ENCODE peak calls at places on chromosomes 12 and 14, in six cellular contexts. W is uterus, V is ovary, O is mammary epithelial cell, U is right atrium auricular region, D is right lobe of liver. X is an unnamed sample. For H3K36me3, the result is how much of the 10 kb centered on the place peaks cover.

GRCh38 chr12:65522956-65523857 is 244.7 kb downstream of the MSRB3 start:
- DNase-seq in W (peak), V (no peak), O (no peak), U (no peak), D (no peak), X (no peak)

GRCh38 chr12:4174417-4174816 is 99.1 kb upstream of the CCND2 start:
- DNase-seq in W (no peak), V (no peak), O (no peak), U (no peak), D (no peak), X (no peak)

GRCh38 chr14:30115756-30116155 is 188.1 kb upstream of the PRKD1 start:
- DNase-seq in W (no peak), V (no peak), O (no peak), U (no peak), D (no peak), X (no peak)

GRCh38 chr14:22560638-22561365 is 28.2 kb downstream of the DAD1 start:
- DNase-seq in W (no peak), V (no peak), O (no peak), U (no peak), D (no peak), X (no peak)

GRCh38 chr12:43789941-43790340 is 16.2 kb downstream of the TWF1 start:
- DNase-seq in W (no peak), V (no peak), O (no peak), U (no peak), D (no peak), X (peak)

GRCh38 chr14:52314521-52315354 is 626 bp downstream of the PTGER2 start:
- DNase-seq in W (peak), V (peak), O (peak), U (no peak), D (peak), X (no peak)

GRCh38 chr12:57095440-57095839 is 6.5 kb downstream of the NAB2 start:
- DNase-seq in W (no peak), V (no peak), O (no peak), U (no peak), D (no peak), X (no peak)

GRCh38 chr12:75661927-75662326 is 150.5 kb upstream of the KRR1 start:
- DNase-seq in W (no peak), V (no peak), O (no peak), U (no peak), D (no peak), X (no peak)

GRCh38 chr14:65382586-65382985 is 29.9 kb upstream of the FUT8 start:
- DNase-seq in W (no peak), V (no peak), O (no peak), U (no peak), D (no peak), X (no peak)

GRCh38 chr14:33210304-33210703 is 271.6 kb downstream of the NPAS3 start:
- DNase-seq in W (no peak), V (no peak), O (no peak), U (no peak), D (no peak), X (peak)

GRCh38 chr12:127750076-127750840 is 516.7 kb upstream of the TMEM132C start:
- DNase-seq in W (no peak), V (no peak), O (no peak), U (no peak), D (no peak), X (no peak)

GRCh38 chr12:101891462-101891971 is 14.1 kb downstream of the DRAM1 start:
- DNase-seq in W (no peak), V (no peak), O (peak), U (no peak), D (no peak), X (peak)

GRCh38 chr14:106277503-106277902 is 751.1 kb downstream of the TMEM121 start:
- DNase-seq in W (no peak), V (no peak), O (no peak), U (no peak), D (no peak), X (no peak)

GRCh38 chr12:6647083-6647604 is at the start of gene ACRBP:
- DNase-seq in W (peak), V (peak), O (no peak), U (peak), D (peak), X (peak)

GRCh38 chr14:76768201-76768656 is 7.0 kb downstream of the VASH1 start:
- DNase-seq in W (peak), V (no peak), O (no peak), U (peak), D (no peak), X (no peak)

GRCh38 chr14:60724080-60724618 is at the start of gene SIX4:
- DNase-seq in W (peak), V (peak), O (peak), U (peak), D (peak), X (peak)

GRCh38 chr12:40645361-40645760 is 46.9 kb upstream of the CNTN1 start:
- DNase-seq in W (no peak), V (no peak), O (no peak), U (no peak), D (no peak), X (no peak)

GRCh38 chr12:113425960-113426453 is 3.8 kb downstream of the SDSL start:
- DNase-seq in W (no peak), V (no peak), O (no peak), U (no peak), D (no peak), X (no peak)

GRCh38 chr14:90518941-90519256 is 122.1 kb downstream of the CALM1 start:
- DNase-seq in W (no peak), V (no peak), O (no peak), U (no peak), D (no peak), X (peak)

GRCh38 chr12:42402821-42403411 is 76.9 kb downstream of the PPHLN1 start:
- DNase-seq in W (no peak), V (no peak), O (no peak), U (no peak), D (no peak), X (no peak)

GRCh38 chr14:68232643-68233055 is 413.1 kb downstream of the RAD51B start:
- DNase-seq in W (peak), V (peak), O (peak), U (peak), D (peak), X (peak)

GRCh38 chr14:56423591-56423991 is 156.0 kb upstream of the TMEM260 start:
- DNase-seq in W (no peak), V (no peak), O (no peak), U (no peak), D (no peak), X (no peak)

GRCh38 chr12:69898236-69898635 is 73.2 kb downstream of the MYRFL start:
- DNase-seq in W (no peak), V (no peak), O (peak), U (no peak), D (no peak), X (peak)

GRCh38 chr12:56221233-56221756 is 427 bp downstream of the RNF41 start:
- DNase-seq in W (peak), V (peak), O (peak), U (no peak), D (no peak), X (peak)

GRCh38 chr12:6559500-6559899 is 3.7 kb upstream of the IFFO1 start:
- DNase-seq in W (no peak), V (no peak), O (no peak), U (no peak), D (no peak), X (no peak)

GRCh38 chr14:53962954-53963490 is 6.4 kb upstream of the BMP4 start:
- DNase-seq in W (no peak), V (no peak), O (no peak), U (no peak), D (no peak), X (no peak)

GRCh38 chr14:53967606-53968005 is 11.0 kb upstream of the BMP4 start:
- DNase-seq in W (no peak), V (no peak), O (no peak), U (no peak), D (no peak), X (no peak)

GRCh38 chr14:53964249-53964648 is 7.6 kb upstream of the BMP4 start:
- DNase-seq in W (no peak), V (no peak), O (no peak), U (no peak), D (no peak), X (no peak)

GRCh38 chr14:53968756-53969155 is 12.1 kb upstream of the BMP4 start:
- DNase-seq in W (no peak), V (no peak), O (no peak), U (no peak), D (no peak), X (no peak)

GRCh38 chr14:53963491-53964227 is 7.0 kb upstream of the BMP4 start:
- DNase-seq in W (peak), V (peak), O (no peak), U (peak), D (peak), X (peak)
- TF ChIP-seq CTCF in W (no peak), V (no peak), O (peak), U (peak), D (peak), X (peak)

GRCh38 chr12:108597559-108598471 is at the start of gene TMEM119:
- DNase-seq in W (peak), V (no peak), O (no peak), U (no peak), D (no peak), X (no peak)

GRCh38 chr12:108599948-108600701 is 2.2 kb upstream of the TMEM119 start:
- DNase-seq in W (no peak), V (no peak), O (no peak), U (no peak), D (no peak), X (no peak)

GRCh38 chr12:108600702-108601007 is 2.8 kb upstream of the TMEM119 start:
- DNase-seq in W (no peak), V (no peak), O (no peak), U (no peak), D (no peak), X (no peak)

GRCh38 chr12:108598553-108599250 is 818 bp upstream of the TMEM119 start:
- DNase-seq in W (no peak), V (no peak), O (no peak), U (no peak), D (no peak), X (no peak)

DNA sequence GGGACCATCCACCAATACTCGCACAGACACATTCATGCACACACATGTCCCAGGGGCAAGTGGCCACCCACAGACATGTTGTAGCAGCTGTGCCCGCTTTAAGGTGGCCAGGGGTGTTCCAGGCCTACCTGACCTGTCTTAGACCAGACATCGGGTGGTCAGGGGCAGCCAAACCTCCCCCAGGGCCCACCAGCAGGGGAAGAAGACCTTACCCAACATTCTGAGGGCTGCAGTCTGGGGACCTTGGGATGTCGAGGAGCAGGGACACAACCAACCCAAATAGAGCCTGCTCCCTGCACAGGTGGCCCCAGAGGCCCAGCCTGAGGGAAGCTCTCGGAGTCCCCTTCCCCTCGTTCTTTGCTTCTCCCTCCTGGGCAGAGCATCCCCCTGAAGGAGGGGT is 1.7 kb upstream of the TMEM119 start:
- DNase-seq in W (no peak), V (no peak), O (no peak), U (no peak), D (no peak), X (no peak)
- H3K36me3 ChIP-seq in W (under half), V (under half), O (under half), U (under half), D (under half), X (under half)

GRCh38 chr14:85531594-85532391 is 1.8 kb downstream of the FLRT2 start:
- DNase-seq in W (peak), V (peak), O (peak), U (peak), D (peak), X (peak)

GRCh38 chr14:85533821-85534271 is 3.9 kb downstream of the FLRT2 start:
- DNase-seq in W (peak), V (peak), O (peak), U (no peak), D (no peak), X (no peak)

GRCh38 chr14:85534435-85534834 is 4.5 kb downstream of the FLRT2 start:
- DNase-seq in W (peak), V (peak), O (peak), U (no peak), D (no peak), X (no peak)

GRCh38 chr14:85532570-85532969 is 2.6 kb downstream of the FLRT2 start:
- DNase-seq in W (no peak), V (no peak), O (no peak), U (no peak), D (no peak), X (no peak)

DNA sequence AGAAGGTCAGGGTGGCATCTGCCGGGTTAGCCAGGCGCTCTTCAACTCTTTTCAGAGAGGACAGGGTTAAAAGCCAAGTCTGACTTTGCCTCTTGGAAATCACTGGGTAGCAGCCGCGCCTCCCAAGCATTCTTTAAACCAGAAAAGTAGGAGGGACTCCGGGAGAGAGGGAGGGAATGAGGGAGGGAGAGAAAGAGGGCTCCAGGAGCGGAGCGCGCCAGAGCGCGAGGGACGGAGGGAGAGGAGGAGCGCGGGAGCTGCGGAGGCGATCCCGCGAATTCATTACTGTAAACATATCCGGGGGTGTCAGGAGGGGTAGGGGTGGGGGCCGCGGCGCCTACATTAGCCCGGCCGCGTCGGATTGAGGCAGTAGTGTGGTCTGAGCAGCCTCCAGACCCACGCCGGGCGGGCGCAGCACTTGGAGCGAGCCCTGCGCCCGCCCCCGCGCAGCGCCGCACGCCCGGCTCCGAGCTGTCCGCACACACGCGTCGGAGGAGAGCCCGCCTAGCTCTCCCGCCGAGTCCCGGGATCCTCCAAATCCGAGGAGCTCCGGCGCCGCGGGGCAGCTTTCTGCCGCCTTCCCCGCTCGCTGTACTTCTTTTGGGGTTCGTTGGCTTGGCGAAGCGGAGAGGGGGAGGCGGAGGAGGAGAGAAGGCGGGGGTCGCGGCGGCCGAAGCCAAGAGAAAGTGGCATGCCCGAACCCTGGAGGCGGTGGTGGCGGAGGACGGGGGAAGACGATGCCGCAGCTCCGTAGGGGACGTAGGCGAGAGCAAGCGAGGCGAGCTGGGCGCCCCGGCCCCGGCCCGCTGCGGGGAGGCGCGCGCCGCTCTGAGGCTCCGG is 3.3 kb downstream of the FLRT2 start:
- DNase-seq in W (peak), V (peak), O (peak), U (peak), D (no peak), X (peak)
- H3K4me3 ChIP-seq in W (peak), V (peak), O (peak), U (peak), D (peak), X (peak)

DNA sequence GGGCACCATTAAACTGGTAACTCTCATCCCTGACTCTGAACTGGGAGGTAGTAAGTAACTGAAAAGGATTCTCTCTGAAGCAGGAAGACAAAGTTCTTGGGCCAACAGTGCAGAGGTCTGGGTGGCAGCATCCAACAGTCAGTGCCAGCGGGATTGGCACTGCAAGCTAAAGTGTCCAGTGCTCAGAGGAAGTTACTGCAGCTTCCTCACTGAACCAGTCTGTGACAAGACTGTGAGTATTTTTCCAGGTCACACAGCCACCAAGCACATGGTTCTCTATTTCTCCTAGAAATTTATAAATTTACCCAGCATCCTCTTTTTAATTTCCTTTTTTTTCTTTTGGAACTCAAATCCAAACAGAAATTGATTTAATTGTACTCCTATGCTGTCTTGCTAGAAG is 81.6 kb upstream of the FAR2 start:
- DNase-seq in W (no peak), V (no peak), O (no peak), U (no peak), D (no peak), X (no peak)
- TF ChIP-seq CTCF in W (no peak), V (no peak), O (no peak), U (no peak), D (no peak), X (no peak)

GRCh38 chr14:105051182-105052109 is 13.8 kb downstream of the GPR132 start:
- DNase-seq in W (no peak), V (no peak), O (no peak), U (no peak), D (no peak), X (no peak)
- H3K36me3 ChIP-seq in W (under half), V (under half), O (under half), U (under half), D (under half), X (under half)

X was measured in bronchial epithelial cell.